ENCODE peak calls at places on chromosomes 11 and 22, in five cellular contexts. One of them, this sample, is unnamed.

GRCh38 chr11:2870460-2870859 is 15.1 kb downstream of the CDKN1C start:
- DNase-seq in CD4-positive, CD25-positive, alpha-beta regulatory T cell: no peak
- DNase-seq in heart left ventricle: no peak
- DNase-seq in CD4-positive, alpha-beta memory T cell: no peak
- DNase-seq in astrocyte of the cerebellum: no peak
- DNase-seq in this sample: no peak

GRCh38 chr11:11798586-11799438 is 43.0 kb upstream of the USP47 start:
- DNase-seq in CD4-positive, CD25-positive, alpha-beta regulatory T cell: peak; percentile 63
- DNase-seq in heart left ventricle: peak; percentile 78
- DNase-seq in CD4-positive, alpha-beta memory T cell: peak; percentile 70
- DNase-seq in astrocyte of the cerebellum: peak; percentile 55
- DNase-seq in this sample: peak; percentile 60

GRCh38 chr22:20013382-20013871 is 3.2 kb downstream of the ARVCF start:
- DNase-seq in CD4-positive, CD25-positive, alpha-beta regulatory T cell: no peak
- DNase-seq in heart left ventricle: peak; percentile 65
- DNase-seq in CD4-positive, alpha-beta memory T cell: no peak
- DNase-seq in astrocyte of the cerebellum: no peak
- DNase-seq in this sample: peak; percentile 72

GRCh38 chr11:35056391-35057093 is 82.4 kb upstream of the CD44 start:
- DNase-seq in CD4-positive, CD25-positive, alpha-beta regulatory T cell: no peak
- DNase-seq in heart left ventricle: no peak
- DNase-seq in CD4-positive, alpha-beta memory T cell: no peak
- DNase-seq in astrocyte of the cerebellum: no peak
- DNase-seq in this sample: no peak

GRCh38 chr11:123742334-123742733 is 874 bp upstream of the ZNF202 start:
- DNase-seq in CD4-positive, CD25-positive, alpha-beta regulatory T cell: no peak
- DNase-seq in heart left ventricle: no peak
- DNase-seq in CD4-positive, alpha-beta memory T cell: no peak
- DNase-seq in astrocyte of the cerebellum: no peak
- DNase-seq in this sample: no peak

GRCh38 chr11:74742070-74742469 is 6.6 kb upstream of the RNF169 start:
- DNase-seq in CD4-positive, CD25-positive, alpha-beta regulatory T cell: no peak
- DNase-seq in heart left ventricle: no peak
- DNase-seq in CD4-positive, alpha-beta memory T cell: no peak
- DNase-seq in astrocyte of the cerebellum: no peak
- DNase-seq in this sample: no peak

GRCh38 chr11:30533445-30533947 is 52.7 kb downstream of the MPPED2 start:
- DNase-seq in CD4-positive, CD25-positive, alpha-beta regulatory T cell: no peak
- DNase-seq in heart left ventricle: no peak
- DNase-seq in CD4-positive, alpha-beta memory T cell: no peak
- DNase-seq in astrocyte of the cerebellum: no peak
- DNase-seq in this sample: no peak

GRCh38 chr11:108933630-108934029 is 268.8 kb downstream of the DDX10 start:
- DNase-seq in CD4-positive, CD25-positive, alpha-beta regulatory T cell: no peak
- DNase-seq in heart left ventricle: no peak
- DNase-seq in CD4-positive, alpha-beta memory T cell: no peak
- DNase-seq in astrocyte of the cerebellum: no peak
- DNase-seq in this sample: no peak

GRCh38 chr22:41922940-41923594 is 3.5 kb downstream of the TNFRSF13C start:
- DNase-seq in CD4-positive, CD25-positive, alpha-beta regulatory T cell: no peak
- DNase-seq in heart left ventricle: no peak
- DNase-seq in CD4-positive, alpha-beta memory T cell: no peak
- DNase-seq in astrocyte of the cerebellum: no peak
- DNase-seq in this sample: no peak

GRCh38 chr11:65663634-65664200 is 1.0 kb upstream of the RELA start:
- DNase-seq in CD4-positive, CD25-positive, alpha-beta regulatory T cell: no peak
- DNase-seq in heart left ventricle: peak; percentile 84
- DNase-seq in CD4-positive, alpha-beta memory T cell: peak; percentile 46
- DNase-seq in astrocyte of the cerebellum: no peak
- DNase-seq in this sample: peak; percentile 57

GRCh38 chr11:118222437-118222836 is 2.4 kb downstream of the JAML start:
- DNase-seq in CD4-positive, CD25-positive, alpha-beta regulatory T cell: no peak
- DNase-seq in heart left ventricle: no peak
- DNase-seq in CD4-positive, alpha-beta memory T cell: no peak
- DNase-seq in astrocyte of the cerebellum: no peak
- DNase-seq in this sample: no peak

GRCh38 chr11:118223576-118223975 is 1.2 kb downstream of the JAML start:
- DNase-seq in CD4-positive, CD25-positive, alpha-beta regulatory T cell: no peak
- DNase-seq in heart left ventricle: no peak
- DNase-seq in CD4-positive, alpha-beta memory T cell: no peak
- DNase-seq in astrocyte of the cerebellum: no peak
- DNase-seq in this sample: no peak

GRCh38 chr11:118219244-118219643 is 5.6 kb downstream of the JAML start:
- DNase-seq in CD4-positive, CD25-positive, alpha-beta regulatory T cell: no peak
- DNase-seq in heart left ventricle: no peak
- DNase-seq in CD4-positive, alpha-beta memory T cell: no peak
- DNase-seq in astrocyte of the cerebellum: no peak
- DNase-seq in this sample: no peak

GRCh38 chr11:118219696-118220095 is 5.1 kb downstream of the JAML start:
- DNase-seq in CD4-positive, CD25-positive, alpha-beta regulatory T cell: no peak
- DNase-seq in heart left ventricle: no peak
- DNase-seq in CD4-positive, alpha-beta memory T cell: no peak
- DNase-seq in astrocyte of the cerebellum: no peak
- DNase-seq in this sample: no peak

DNA sequence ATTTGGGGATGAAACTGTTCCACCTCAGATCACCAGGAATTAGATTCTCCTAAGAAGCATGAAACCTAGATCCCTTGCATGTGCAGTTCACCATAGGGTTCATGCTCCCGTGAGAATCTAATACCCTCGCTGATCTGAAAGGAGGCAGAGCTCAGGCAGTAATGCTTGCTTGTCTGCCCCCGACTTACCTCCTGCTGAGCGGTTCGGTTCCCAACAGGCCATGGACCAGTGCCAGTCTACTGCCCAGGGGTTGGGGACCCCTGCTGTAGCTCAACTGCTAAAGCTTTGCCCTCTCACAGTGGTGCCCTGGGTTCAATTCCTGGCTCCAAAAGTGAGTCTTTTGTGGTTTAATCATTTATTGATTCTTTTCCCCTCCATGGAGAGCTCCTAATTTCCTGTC is 3.4 kb downstream of the JAML start:
- DNase-seq in CD4-positive, CD25-positive, alpha-beta regulatory T cell: no peak
- DNase-seq in heart left ventricle: no peak
- DNase-seq in CD4-positive, alpha-beta memory T cell: no peak
- DNase-seq in astrocyte of the cerebellum: no peak
- DNase-seq in this sample: no peak
- H3K4me3 ChIP-seq in CD4-positive, CD25-positive, alpha-beta regulatory T cell: peak overlapping the region; percentile 99
- H3K4me3 ChIP-seq in heart left ventricle: no peak overlapping the region
- H3K4me3 ChIP-seq in CD4-positive, alpha-beta memory T cell: no peak overlapping the region
- H3K4me3 ChIP-seq in astrocyte of the cerebellum: no peak overlapping the region
- H3K4me3 ChIP-seq in this sample: no peak overlapping the region

GRCh38 chr11:129222158-129222557 is 30.0 kb upstream of the ARHGAP32 start:
- DNase-seq in CD4-positive, CD25-positive, alpha-beta regulatory T cell: no peak
- DNase-seq in heart left ventricle: no peak
- DNase-seq in CD4-positive, alpha-beta memory T cell: no peak
- DNase-seq in astrocyte of the cerebellum: no peak
- DNase-seq in this sample: no peak
- H3K4me3 ChIP-seq in CD4-positive, CD25-positive, alpha-beta regulatory T cell: no peak overlapping the region
- H3K4me3 ChIP-seq in heart left ventricle: no peak overlapping the region
- H3K4me3 ChIP-seq in CD4-positive, alpha-beta memory T cell: no peak overlapping the region
- H3K4me3 ChIP-seq in astrocyte of the cerebellum: no peak overlapping the region
- H3K4me3 ChIP-seq in this sample: no peak overlapping the region

GRCh38 chr11:64659417-64660144 is 63.4 kb downstream of the NRXN2 start:
- DNase-seq in CD4-positive, CD25-positive, alpha-beta regulatory T cell: no peak
- DNase-seq in heart left ventricle: no peak
- DNase-seq in CD4-positive, alpha-beta memory T cell: no peak
- DNase-seq in astrocyte of the cerebellum: no peak
- DNase-seq in this sample: peak; percentile 68
- H3K4me3 ChIP-seq in CD4-positive, CD25-positive, alpha-beta regulatory T cell: no peak overlapping the region
- H3K4me3 ChIP-seq in heart left ventricle: no peak overlapping the region
- H3K4me3 ChIP-seq in CD4-positive, alpha-beta memory T cell: no peak overlapping the region
- H3K4me3 ChIP-seq in astrocyte of the cerebellum: no peak overlapping the region
- H3K4me3 ChIP-seq in this sample: no peak overlapping the region

GRCh38 chr11:125263268-125263790 is 98.8 kb downstream of the PKNOX2 start:
- DNase-seq in CD4-positive, CD25-positive, alpha-beta regulatory T cell: no peak
- DNase-seq in heart left ventricle: peak; percentile 85
- DNase-seq in CD4-positive, alpha-beta memory T cell: no peak
- DNase-seq in astrocyte of the cerebellum: peak; percentile 97
- DNase-seq in this sample: peak; percentile 27
- H3K4me3 ChIP-seq in CD4-positive, CD25-positive, alpha-beta regulatory T cell: no peak overlapping the region
- H3K4me3 ChIP-seq in heart left ventricle: peak overlapping the region; percentile 15
- H3K4me3 ChIP-seq in CD4-positive, alpha-beta memory T cell: no peak overlapping the region
- H3K4me3 ChIP-seq in astrocyte of the cerebellum: no peak overlapping the region
- H3K4me3 ChIP-seq in this sample: no peak overlapping the region

DNA sequence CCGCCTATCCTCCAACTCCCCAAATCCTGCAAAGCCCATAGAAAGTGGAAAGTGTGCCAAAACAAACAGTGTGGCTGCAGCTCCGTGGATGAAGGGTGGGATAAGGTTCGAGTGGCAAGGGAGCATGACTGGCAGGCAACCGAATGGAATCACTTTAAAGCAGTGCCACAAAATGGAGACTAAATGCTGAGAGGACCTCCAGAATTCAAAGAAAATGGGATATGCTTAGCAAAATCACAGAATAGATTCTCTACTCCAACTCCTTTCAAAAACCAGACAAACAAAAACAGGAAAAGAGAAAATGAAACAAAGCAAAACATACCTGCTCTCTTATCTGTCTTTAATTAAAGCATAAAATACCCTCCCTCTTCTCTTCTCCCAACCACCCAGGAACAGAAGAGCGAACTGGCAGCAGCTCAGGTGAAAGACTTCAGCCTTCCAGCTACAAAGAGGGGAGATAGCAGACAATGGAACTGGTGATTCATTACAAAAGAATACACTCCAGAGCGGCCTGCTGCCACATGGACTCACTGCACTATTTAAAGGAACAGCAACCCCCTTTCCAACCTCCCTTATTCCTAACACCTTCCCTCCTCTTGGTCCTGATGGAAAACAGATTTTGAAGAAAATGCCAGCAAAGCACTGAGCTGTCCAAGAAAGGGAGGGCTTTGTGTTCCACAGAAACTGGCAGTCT is 118.5 kb downstream of the APOL5 start:
- DNase-seq in CD4-positive, CD25-positive, alpha-beta regulatory T cell: no peak
- DNase-seq in heart left ventricle: peak; percentile 51
- DNase-seq in CD4-positive, alpha-beta memory T cell: no peak
- DNase-seq in astrocyte of the cerebellum: peak; percentile 83
- DNase-seq in this sample: no peak
- H3K4me3 ChIP-seq in CD4-positive, CD25-positive, alpha-beta regulatory T cell: no peak overlapping the region
- H3K4me3 ChIP-seq in heart left ventricle: peak overlapping the region; percentile 36
- H3K4me3 ChIP-seq in CD4-positive, alpha-beta memory T cell: no peak overlapping the region
- H3K4me3 ChIP-seq in astrocyte of the cerebellum: peak overlapping the region; percentile 58
- H3K4me3 ChIP-seq in this sample: peak overlapping the region; percentile 20

DNA sequence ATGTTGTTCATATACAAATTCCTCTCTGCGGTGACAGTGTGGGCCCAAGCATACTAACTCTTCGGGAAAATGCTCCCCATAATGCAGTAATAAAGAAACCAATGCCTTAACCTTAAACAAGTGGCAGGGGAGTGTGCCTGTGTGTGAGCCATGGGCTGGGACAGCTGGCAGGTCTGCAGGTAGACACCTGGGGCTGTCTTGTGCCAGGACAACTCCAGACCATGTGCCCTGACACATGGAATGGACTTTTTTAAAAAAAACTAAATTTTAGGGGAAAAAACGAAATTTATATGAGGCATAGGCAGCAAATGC is 70.9 kb downstream of the ETS1 start:
- DNase-seq in CD4-positive, CD25-positive, alpha-beta regulatory T cell: no peak
- DNase-seq in heart left ventricle: no peak
- DNase-seq in CD4-positive, alpha-beta memory T cell: no peak
- DNase-seq in astrocyte of the cerebellum: no peak
- DNase-seq in this sample: no peak
- H3K4me3 ChIP-seq in CD4-positive, CD25-positive, alpha-beta regulatory T cell: peak overlapping the region; percentile 100
- H3K4me3 ChIP-seq in heart left ventricle: peak overlapping the region; percentile 92
- H3K4me3 ChIP-seq in CD4-positive, alpha-beta memory T cell: peak overlapping the region; percentile 48
- H3K4me3 ChIP-seq in astrocyte of the cerebellum: no peak overlapping the region
- H3K4me3 ChIP-seq in this sample: peak overlapping the region; percentile 1

DNA sequence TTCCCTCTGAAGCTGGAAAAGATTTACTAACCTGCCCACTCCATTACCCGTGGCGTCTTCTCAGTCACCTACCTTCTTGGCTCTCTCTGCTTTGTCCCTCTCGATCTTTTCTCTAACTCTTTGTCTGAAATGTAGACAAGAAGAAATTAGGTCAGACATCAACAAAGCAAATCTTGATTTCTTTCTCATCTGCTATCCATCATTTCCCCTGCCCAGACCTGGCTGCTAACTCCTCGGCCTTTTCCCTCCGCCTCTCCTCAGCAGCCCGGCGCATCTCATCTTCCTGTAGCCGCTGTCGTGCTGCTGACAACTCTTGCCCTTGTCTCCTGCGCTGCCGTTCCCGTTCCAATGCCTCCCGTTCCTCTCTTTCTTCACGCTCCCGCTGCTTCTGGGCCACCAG is 1.2 kb downstream of the UBXN1 start:
- DNase-seq in CD4-positive, CD25-positive, alpha-beta regulatory T cell: no peak
- DNase-seq in heart left ventricle: no peak
- DNase-seq in CD4-positive, alpha-beta memory T cell: no peak
- DNase-seq in astrocyte of the cerebellum: no peak
- DNase-seq in this sample: no peak
- H3K4me3 ChIP-seq in CD4-positive, CD25-positive, alpha-beta regulatory T cell: peak overlapping the region; percentile 90
- H3K4me3 ChIP-seq in heart left ventricle: peak overlapping the region; percentile 92
- H3K4me3 ChIP-seq in CD4-positive, alpha-beta memory T cell: peak overlapping the region; percentile 17
- H3K4me3 ChIP-seq in astrocyte of the cerebellum: peak overlapping the region; percentile 80
- H3K4me3 ChIP-seq in this sample: no peak overlapping the region

GRCh38 chr22:37559521-37559900 is 769 bp upstream of the CDC42EP1 start:
- DNase-seq in CD4-positive, CD25-positive, alpha-beta regulatory T cell: no peak
- DNase-seq in heart left ventricle: no peak
- DNase-seq in CD4-positive, alpha-beta memory T cell: no peak
- DNase-seq in astrocyte of the cerebellum: no peak
- DNase-seq in this sample: no peak
- H3K4me3 ChIP-seq in CD4-positive, CD25-positive, alpha-beta regulatory T cell: no peak overlapping the region
- H3K4me3 ChIP-seq in heart left ventricle: peak overlapping the region; percentile 66
- H3K4me3 ChIP-seq in CD4-positive, alpha-beta memory T cell: no peak overlapping the region
- H3K4me3 ChIP-seq in astrocyte of the cerebellum: peak overlapping the region; percentile 90
- H3K4me3 ChIP-seq in this sample: peak overlapping the region; percentile 38

This sample was measured in right lobe of liver.